ENCODE peak calls at places on chromosomes 5 and 9, in eight cellular contexts. One of them, this sample, is unnamed.

GRCh38 chr5:25970906-25971489 is 1067.4 kb downstream of the CDH9 start:
- DNase-seq in PC-9: no peak
- DNase-seq in colonic mucosa: no peak
- DNase-seq in effector memory CD4-positive, alpha-beta T cell: no peak
- DNase-seq in A549: no peak
- DNase-seq in HCT116: no peak
- DNase-seq in CD8-positive, alpha-beta memory T cell: no peak
- DNase-seq in fibroblast of pulmonary artery: no peak
- DNase-seq in this sample: no peak

GRCh38 chr9:81729141-81729540 is 39.8 kb upstream of the TLE1 start:
- DNase-seq in fibroblast of pulmonary artery: no peak
- DNase-seq in colonic mucosa: no peak
- DNase-seq in CD8-positive, alpha-beta memory T cell: no peak
- DNase-seq in A549: no peak
- DNase-seq in effector memory CD4-positive, alpha-beta T cell: no peak
- DNase-seq in HCT116: no peak
- DNase-seq in PC-9: no peak
- DNase-seq in this sample: no peak

GRCh38 chr5:149227168-149227826 is 44.4 kb upstream of the AFAP1L1 start:
- DNase-seq in effector memory CD4-positive, alpha-beta T cell: no peak
- DNase-seq in CD8-positive, alpha-beta memory T cell: no peak
- DNase-seq in colonic mucosa: no peak
- DNase-seq in A549: peak
- DNase-seq in HCT116: peak
- DNase-seq in fibroblast of pulmonary artery: peak
- DNase-seq in PC-9: peak
- DNase-seq in this sample: no peak

GRCh38 chr5:64166201-64166959 is 737 bp downstream of the RNF180 start:
- DNase-seq in fibroblast of pulmonary artery: peak
- DNase-seq in effector memory CD4-positive, alpha-beta T cell: no peak
- DNase-seq in HCT116: no peak
- DNase-seq in A549: no peak
- DNase-seq in colonic mucosa: peak
- DNase-seq in PC-9: no peak
- DNase-seq in CD8-positive, alpha-beta memory T cell: no peak
- DNase-seq in this sample: no peak

GRCh38 chr5:60668715-60669304 is 31.2 kb downstream of the DEPDC1B start:
- DNase-seq in A549: peak
- DNase-seq in HCT116: peak
- DNase-seq in effector memory CD4-positive, alpha-beta T cell: no peak
- DNase-seq in fibroblast of pulmonary artery: peak
- DNase-seq in PC-9: no peak
- DNase-seq in colonic mucosa: no peak
- DNase-seq in CD8-positive, alpha-beta memory T cell: no peak
- DNase-seq in this sample: peak

GRCh38 chr5:139138790-139139189 is 59.4 kb downstream of the SIL1 start:
- DNase-seq in colonic mucosa: no peak
- DNase-seq in CD8-positive, alpha-beta memory T cell: no peak
- DNase-seq in PC-9: peak
- DNase-seq in effector memory CD4-positive, alpha-beta T cell: no peak
- DNase-seq in fibroblast of pulmonary artery: peak
- DNase-seq in A549: no peak
- DNase-seq in HCT116: peak
- DNase-seq in this sample: no peak

GRCh38 chr9:126219717-126220116 is 106.9 kb upstream of the MVB12B start:
- DNase-seq in A549: no peak
- DNase-seq in PC-9: no peak
- DNase-seq in fibroblast of pulmonary artery: no peak
- DNase-seq in colonic mucosa: no peak
- DNase-seq in CD8-positive, alpha-beta memory T cell: no peak
- DNase-seq in HCT116: no peak
- DNase-seq in effector memory CD4-positive, alpha-beta T cell: no peak
- DNase-seq in this sample: no peak

GRCh38 chr5:169740435-169740834 is 103.4 kb downstream of the DOCK2 start:
- DNase-seq in fibroblast of pulmonary artery: no peak
- DNase-seq in A549: no peak
- DNase-seq in colonic mucosa: no peak
- DNase-seq in PC-9: no peak
- DNase-seq in CD8-positive, alpha-beta memory T cell: no peak
- DNase-seq in HCT116: no peak
- DNase-seq in effector memory CD4-positive, alpha-beta T cell: no peak
- DNase-seq in this sample: no peak

GRCh38 chr5:163580516-163580915 is 75.1 kb downstream of the MAT2B start:
- DNase-seq in effector memory CD4-positive, alpha-beta T cell: no peak
- DNase-seq in fibroblast of pulmonary artery: no peak
- DNase-seq in PC-9: no peak
- DNase-seq in A549: no peak
- DNase-seq in HCT116: no peak
- DNase-seq in CD8-positive, alpha-beta memory T cell: no peak
- DNase-seq in colonic mucosa: peak
- DNase-seq in this sample: no peak

GRCh38 chr9:126327750-126328120 is 1.1 kb downstream of the MVB12B start:
- DNase-seq in HCT116: no peak
- DNase-seq in effector memory CD4-positive, alpha-beta T cell: no peak
- DNase-seq in A549: no peak
- DNase-seq in fibroblast of pulmonary artery: no peak
- DNase-seq in CD8-positive, alpha-beta memory T cell: no peak
- DNase-seq in colonic mucosa: no peak
- DNase-seq in PC-9: no peak
- DNase-seq in this sample: no peak

GRCh38 chr5:98651715-98652114 is 121.7 kb upstream of the RGMB start:
- DNase-seq in A549: no peak
- DNase-seq in fibroblast of pulmonary artery: no peak
- DNase-seq in PC-9: no peak
- DNase-seq in effector memory CD4-positive, alpha-beta T cell: no peak
- DNase-seq in colonic mucosa: no peak
- DNase-seq in CD8-positive, alpha-beta memory T cell: no peak
- DNase-seq in HCT116: no peak
- DNase-seq in this sample: no peak

GRCh38 chr9:134564431-134565170 is 77.0 kb upstream of the COL5A1 start:
- DNase-seq in CD8-positive, alpha-beta memory T cell: no peak
- DNase-seq in PC-9: no peak
- DNase-seq in HCT116: no peak
- DNase-seq in effector memory CD4-positive, alpha-beta T cell: no peak
- DNase-seq in fibroblast of pulmonary artery: peak
- DNase-seq in colonic mucosa: peak
- DNase-seq in A549: no peak
- DNase-seq in this sample: no peak

GRCh38 chr5:61881821-61882220 is 424.2 kb upstream of the KIF2A start:
- DNase-seq in effector memory CD4-positive, alpha-beta T cell: no peak
- DNase-seq in HCT116: no peak
- DNase-seq in A549: no peak
- DNase-seq in PC-9: no peak
- DNase-seq in fibroblast of pulmonary artery: no peak
- DNase-seq in colonic mucosa: no peak
- DNase-seq in CD8-positive, alpha-beta memory T cell: no peak
- DNase-seq in this sample: no peak

GRCh38 chr9:135961811-135962695 is 880 bp upstream of the UBAC1 start:
- DNase-seq in effector memory CD4-positive, alpha-beta T cell: no peak
- DNase-seq in PC-9: no peak
- DNase-seq in CD8-positive, alpha-beta memory T cell: no peak
- DNase-seq in HCT116: no peak
- DNase-seq in fibroblast of pulmonary artery: no peak
- DNase-seq in A549: no peak
- DNase-seq in colonic mucosa: no peak
- DNase-seq in this sample: peak

GRCh38 chr5:113663879-113664278 is 150.4 kb downstream of the YTHDC2 start:
- DNase-seq in colonic mucosa: peak
- DNase-seq in effector memory CD4-positive, alpha-beta T cell: peak
- DNase-seq in fibroblast of pulmonary artery: peak
- DNase-seq in HCT116: peak
- DNase-seq in PC-9: peak
- DNase-seq in CD8-positive, alpha-beta memory T cell: no peak
- DNase-seq in A549: peak
- DNase-seq in this sample: peak

GRCh38 chr5:96293966-96294886 is 138.8 kb downstream of the PCSK1 start:
- DNase-seq in HCT116: no peak
- DNase-seq in fibroblast of pulmonary artery: no peak
- DNase-seq in PC-9: no peak
- DNase-seq in effector memory CD4-positive, alpha-beta T cell: no peak
- DNase-seq in CD8-positive, alpha-beta memory T cell: no peak
- DNase-seq in A549: no peak
- DNase-seq in colonic mucosa: no peak
- DNase-seq in this sample: no peak

GRCh38 chr5:154197801-154198461 is 7.4 kb downstream of the GALNT10 start:
- DNase-seq in fibroblast of pulmonary artery: peak
- DNase-seq in A549: peak
- DNase-seq in effector memory CD4-positive, alpha-beta T cell: peak
- DNase-seq in colonic mucosa: no peak
- DNase-seq in CD8-positive, alpha-beta memory T cell: peak
- DNase-seq in PC-9: peak
- DNase-seq in HCT116: no peak
- DNase-seq in this sample: peak

GRCh38 chr9:71755869-71756268 is 12.4 kb downstream of the CEMIP2 start:
- DNase-seq in colonic mucosa: no peak
- DNase-seq in HCT116: no peak
- DNase-seq in PC-9: no peak
- DNase-seq in CD8-positive, alpha-beta memory T cell: no peak
- DNase-seq in fibroblast of pulmonary artery: no peak
- DNase-seq in effector memory CD4-positive, alpha-beta T cell: no peak
- DNase-seq in A549: no peak
- DNase-seq in this sample: no peak

DNA sequence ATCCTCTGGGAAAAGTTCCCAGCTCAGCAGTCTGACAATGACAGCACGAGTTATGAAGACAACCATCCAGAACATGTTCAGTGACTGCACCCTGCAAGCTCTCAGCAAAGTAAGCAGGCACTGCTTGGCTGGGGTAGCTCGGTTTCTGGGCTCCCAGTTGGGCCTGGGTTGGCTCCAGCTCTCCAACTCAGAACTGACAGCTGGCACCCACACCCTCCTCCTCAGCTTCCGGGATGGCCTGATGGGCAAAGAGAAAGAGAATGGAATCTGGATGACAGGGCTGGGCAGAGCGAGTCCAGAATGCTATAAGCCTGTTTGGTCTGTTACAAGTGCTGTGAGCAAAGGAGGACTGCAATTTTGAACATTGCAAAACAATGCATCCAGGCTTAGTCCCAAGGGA is 185.0 kb downstream of the CSNK1G3 start:
- DNase-seq in A549: peak
- DNase-seq in effector memory CD4-positive, alpha-beta T cell: no peak
- DNase-seq in colonic mucosa: no peak
- DNase-seq in PC-9: no peak
- DNase-seq in CD8-positive, alpha-beta memory T cell: no peak
- DNase-seq in fibroblast of pulmonary artery: peak
- DNase-seq in HCT116: no peak
- DNase-seq in this sample: no peak
- H3K4me3 ChIP-seq in A549: no peak
- H3K4me3 ChIP-seq in effector memory CD4-positive, alpha-beta T cell: no peak
- H3K4me3 ChIP-seq in colonic mucosa: no peak
- H3K4me3 ChIP-seq in PC-9: no peak
- H3K4me3 ChIP-seq in CD8-positive, alpha-beta memory T cell: no peak
- H3K4me3 ChIP-seq in fibroblast of pulmonary artery: no peak
- H3K4me3 ChIP-seq in HCT116: no peak
- H3K4me3 ChIP-seq in this sample: no peak

GRCh38 chr5:42811591-42812392 is at the start of gene SELENOP:
- DNase-seq in colonic mucosa: peak
- DNase-seq in HCT116: peak
- DNase-seq in PC-9: peak
- DNase-seq in fibroblast of pulmonary artery: peak
- DNase-seq in A549: peak
- DNase-seq in CD8-positive, alpha-beta memory T cell: no peak
- DNase-seq in effector memory CD4-positive, alpha-beta T cell: no peak
- DNase-seq in this sample: no peak

GRCh38 chr5:42808888-42809611 is 2.6 kb downstream of the SELENOP start:
- DNase-seq in CD8-positive, alpha-beta memory T cell: no peak
- DNase-seq in fibroblast of pulmonary artery: no peak
- DNase-seq in A549: no peak
- DNase-seq in effector memory CD4-positive, alpha-beta T cell: no peak
- DNase-seq in PC-9: no peak
- DNase-seq in colonic mucosa: no peak
- DNase-seq in HCT116: no peak
- DNase-seq in this sample: no peak

GRCh38 chr5:42813533-42813932 is 1.8 kb upstream of the SELENOP start:
- DNase-seq in PC-9: no peak
- DNase-seq in CD8-positive, alpha-beta memory T cell: no peak
- DNase-seq in colonic mucosa: no peak
- DNase-seq in HCT116: no peak
- DNase-seq in effector memory CD4-positive, alpha-beta T cell: no peak
- DNase-seq in A549: no peak
- DNase-seq in fibroblast of pulmonary artery: no peak
- DNase-seq in this sample: no peak

GRCh38 chr5:42812620-42813019 is 928 bp upstream of the SELENOP start:
- DNase-seq in CD8-positive, alpha-beta memory T cell: no peak
- DNase-seq in colonic mucosa: no peak
- DNase-seq in PC-9: no peak
- DNase-seq in fibroblast of pulmonary artery: no peak
- DNase-seq in effector memory CD4-positive, alpha-beta T cell: no peak
- DNase-seq in HCT116: no peak
- DNase-seq in A549: no peak
- DNase-seq in this sample: no peak

GRCh38 chr5:42810905-42811590 is 644 bp downstream of the SELENOP start:
- DNase-seq in HCT116: no peak
- DNase-seq in effector memory CD4-positive, alpha-beta T cell: no peak
- DNase-seq in A549: no peak
- DNase-seq in PC-9: no peak
- DNase-seq in fibroblast of pulmonary artery: peak
- DNase-seq in colonic mucosa: no peak
- DNase-seq in CD8-positive, alpha-beta memory T cell: no peak
- DNase-seq in this sample: no peak
- H3K4me3 ChIP-seq in HCT116: peak
- H3K4me3 ChIP-seq in effector memory CD4-positive, alpha-beta T cell: no peak
- H3K4me3 ChIP-seq in A549: no peak
- H3K4me3 ChIP-seq in PC-9: no peak
- H3K4me3 ChIP-seq in fibroblast of pulmonary artery: peak
- H3K4me3 ChIP-seq in colonic mucosa: peak
- H3K4me3 ChIP-seq in CD8-positive, alpha-beta memory T cell: no peak
- H3K4me3 ChIP-seq in this sample: no peak

DNA sequence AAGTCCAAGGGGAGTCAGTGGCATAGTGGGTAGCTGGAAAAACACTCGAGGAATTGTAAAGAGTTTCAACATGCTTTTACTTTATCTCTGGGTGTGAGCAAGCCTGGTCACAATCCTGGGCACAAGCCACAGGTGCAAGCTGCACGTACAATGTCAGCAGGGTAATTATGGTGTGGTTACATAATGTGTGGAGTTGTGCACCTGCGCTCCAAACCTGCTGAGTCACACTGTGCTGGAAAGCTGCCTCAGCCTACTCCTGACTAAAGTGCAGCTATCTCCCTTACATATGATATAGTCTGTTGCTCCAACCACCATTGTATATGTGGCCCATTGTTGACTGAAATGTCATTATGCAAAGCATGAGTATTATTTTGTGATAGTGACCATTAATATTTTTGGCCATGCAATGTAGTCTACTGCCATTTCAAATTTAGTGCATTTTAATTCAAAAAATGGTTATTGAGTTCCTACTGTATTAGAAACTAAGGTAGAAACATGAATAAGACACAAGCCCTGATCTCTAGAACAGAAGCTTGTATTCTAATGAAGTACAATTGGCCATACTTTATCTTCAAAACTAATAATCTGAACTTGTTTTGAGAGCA is 160.9 kb upstream of the SLC30A5 start:
- DNase-seq in fibroblast of pulmonary artery: no peak
- DNase-seq in colonic mucosa: no peak
- DNase-seq in A549: peak
- DNase-seq in effector memory CD4-positive, alpha-beta T cell: no peak
- DNase-seq in HCT116: peak
- DNase-seq in PC-9: no peak
- DNase-seq in CD8-positive, alpha-beta memory T cell: peak
- DNase-seq in this sample: peak
- H3K4me3 ChIP-seq in fibroblast of pulmonary artery: no peak
- H3K4me3 ChIP-seq in colonic mucosa: no peak
- H3K4me3 ChIP-seq in A549: no peak
- H3K4me3 ChIP-seq in effector memory CD4-positive, alpha-beta T cell: no peak
- H3K4me3 ChIP-seq in HCT116: no peak
- H3K4me3 ChIP-seq in PC-9: no peak
- H3K4me3 ChIP-seq in CD8-positive, alpha-beta memory T cell: no peak
- H3K4me3 ChIP-seq in this sample: no peak

GRCh38 chr9:93501406-93501805 is 48.0 kb upstream of the FAM120AOS start:
- DNase-seq in PC-9: no peak
- DNase-seq in A549: no peak
- DNase-seq in HCT116: no peak
- DNase-seq in CD8-positive, alpha-beta memory T cell: peak
- DNase-seq in fibroblast of pulmonary artery: no peak
- DNase-seq in effector memory CD4-positive, alpha-beta T cell: no peak
- DNase-seq in colonic mucosa: no peak
- DNase-seq in this sample: peak
- H3K4me3 ChIP-seq in PC-9: no peak
- H3K4me3 ChIP-seq in A549: peak
- H3K4me3 ChIP-seq in HCT116: no peak
- H3K4me3 ChIP-seq in CD8-positive, alpha-beta memory T cell: peak
- H3K4me3 ChIP-seq in fibroblast of pulmonary artery: peak
- H3K4me3 ChIP-seq in effector memory CD4-positive, alpha-beta T cell: peak
- H3K4me3 ChIP-seq in colonic mucosa: no peak
- H3K4me3 ChIP-seq in this sample: peak